ENCODE peak calls at places on chromosome 1, in seven cellular contexts. B is posterior vena cava, L is A172, W is body of pancreas, H is adipocyte, G is NAMALWA, C is HS-5. J is an unnamed sample.

GRCh38 chr1:97350662-97351061 is 570.2 kb downstream of the DPYD start:
- DNase-seq in B (no peak), L (no peak), W (no peak), H (peak), G (no peak), C (no peak), J (peak)

GRCh38 chr1:116690809-116691323 is 23.3 kb upstream of the IGSF3 start:
- DNase-seq in B (no peak), L (no peak), W (no peak), H (no peak), G (no peak), C (no peak), J (peak)

GRCh38 chr1:170162385-170163226 is 16.8 kb downstream of the NTMT2 start:
- DNase-seq in B (peak), L (peak), W (peak), H (peak), G (no peak), C (peak), J (peak)

GRCh38 chr1:172299515-172299914 is 121.0 kb upstream of the C1orf105 start:
- DNase-seq in B (no peak), L (no peak), W (no peak), H (no peak), G (no peak), C (no peak), J (no peak)

GRCh38 chr1:40976952-40977690 is 2.4 kb upstream of the CTPS1 start:
- DNase-seq in B (no peak), L (peak), W (no peak), H (peak), G (no peak), C (no peak), J (no peak)

GRCh38 chr1:160291248-160292220 is 6.6 kb upstream of the PEX19 start:
- DNase-seq in B (no peak), L (peak), W (peak), H (peak), G (peak), C (peak), J (peak)

GRCh38 chr1:66550243-66550642 is 16.3 kb downstream of the SGIP1 start:
- DNase-seq in B (no peak), L (no peak), W (no peak), H (no peak), G (no peak), C (no peak), J (no peak)

GRCh38 chr1:8679411-8679800 is 138.0 kb downstream of the RERE start:
- DNase-seq in B (no peak), L (no peak), W (no peak), H (peak), G (no peak), C (no peak), J (no peak)

GRCh38 chr1:217078010-217078704 is 354.9 kb upstream of the ESRRG start:
- DNase-seq in B (no peak), L (no peak), W (peak), H (no peak), G (no peak), C (no peak), J (no peak)

GRCh38 chr1:29711582-29712274 is 475.4 kb downstream of the PTPRU start:
- DNase-seq in B (peak), L (peak), W (no peak), H (peak), G (no peak), C (no peak), J (peak)

GRCh38 chr1:241442686-241443085 is 76.9 kb downstream of the FH start:
- DNase-seq in B (no peak), L (no peak), W (no peak), H (no peak), G (no peak), C (no peak), J (no peak)

GRCh38 chr1:180631197-180631765 is 541 bp upstream of the XPR1 start:
- DNase-seq in B (no peak), L (no peak), W (no peak), H (no peak), G (peak), C (no peak), J (no peak)